ENCODE peak calls at places on chromosomes 4 and X, in ten cellular contexts. N is AG04450, G is hepatocyte, W is body of pancreas, B is stomach, R is K562, P is heart right ventricle, X is choroid plexus epithelial cell, E is left ventricle myocardium inferior, C is MM.1S. F is an unnamed sample.

GRCh38 chr4:128379860-128380259 is 92.2 kb upstream of the PGRMC2 start:
- DNase-seq in N (no peak), G (peak), W (peak), B (peak), R (peak), P (peak), X (peak), E (peak), C (peak), F (no peak)

GRCh38 chr4:189376901-189377300 is 563.8 kb upstream of the FRG1 start:
- DNase-seq in N (no peak), G (no peak), W (no peak), B (no peak), R (no peak), P (no peak), X (no peak), E (no peak), C (no peak), F (no peak)

GRCh38 chr4:106676173-106676921 is 307.8 kb upstream of the GIMD1 start:
- DNase-seq in N (no peak), G (no peak), W (no peak), B (no peak), R (no peak), P (no peak), X (peak), E (no peak), C (no peak), F (no peak)

GRCh38 chr4:139214039-139214534 is 37.1 kb upstream of the ELF2 start:
- DNase-seq in N (no peak), G (no peak), W (peak), B (peak), R (peak), P (peak), X (peak), E (peak), C (peak), F (peak)

GRCh38 chr4:189792819-189793618 is 147.7 kb upstream of the FRG1 start:
- DNase-seq in N (peak), G (peak), W (peak), B (peak), R (peak), P (peak), X (peak), E (peak), C (peak), F (no peak)

GRCh38 chrX:150517303-150517896 is 51.0 kb upstream of the MTM1 start:
- DNase-seq in N (peak), G (no peak), W (no peak), B (no peak), R (no peak), P (no peak), X (peak), E (no peak), C (no peak), F (no peak)

GRCh38 chr4:36281384-36282106 is at the start of gene DTHD1:
- DNase-seq in N (no peak), G (no peak), W (no peak), B (no peak), R (no peak), P (no peak), X (no peak), E (no peak), C (no peak), F (no peak)

GRCh38 chrX:39859991-39860861 is 237.5 kb downstream of the BCOR start:
- DNase-seq in N (peak), G (peak), W (no peak), B (peak), R (peak), P (no peak), X (peak), E (no peak), C (peak), F (no peak)

GRCh38 chrX:103674531-103675454 is 11.7 kb downstream of the MORF4L2 start:
- DNase-seq in N (no peak), G (no peak), W (no peak), B (no peak), R (no peak), P (no peak), X (no peak), E (no peak), C (no peak), F (no peak)

GRCh38 chr4:148041606-148042324 is 309.9 kb downstream of the ARHGAP10 start:
- DNase-seq in N (no peak), G (no peak), W (no peak), B (no peak), R (no peak), P (no peak), X (no peak), E (no peak), C (no peak), F (no peak)

GRCh38 chrX:103549920-103550319 is 30.6 kb upstream of the RAB40A start:
- DNase-seq in N (no peak), G (no peak), W (no peak), B (no peak), R (no peak), P (no peak), X (no peak), E (no peak), C (no peak), F (no peak)

GRCh38 chr4:154421618-154422017 is 70.0 kb downstream of the DCHS2 start:
- DNase-seq in N (no peak), G (no peak), W (no peak), B (no peak), R (no peak), P (no peak), X (no peak), E (no peak), C (no peak), F (no peak)

GRCh38 chr4:26307027-26307426 is 13.8 kb upstream of the RBPJ start:
- DNase-seq in N (no peak), G (no peak), W (no peak), B (no peak), R (no peak), P (no peak), X (no peak), E (no peak), C (no peak), F (no peak)

GRCh38 chrX:105515561-105515960 is 295.1 kb upstream of the TEX13A start:
- DNase-seq in N (no peak), G (no peak), W (no peak), B (no peak), R (no peak), P (no peak), X (peak), E (no peak), C (no peak), F (no peak)

GRCh38 chrX:95764972-95765451 is 919.6 kb upstream of the DIAPH2 start:
- DNase-seq in N (no peak), G (peak), W (peak), B (no peak), R (peak), P (no peak), X (peak), E (no peak), C (peak), F (peak)

GRCh38 chrX:118528089-118528753 is 32.6 kb downstream of the DOCK11 start:
- DNase-seq in N (no peak), G (no peak), W (no peak), B (no peak), R (no peak), P (no peak), X (no peak), E (no peak), C (peak), F (no peak)

GRCh38 chr4:31086771-31087330 is 366.7 kb downstream of the PCDH7 start:
- DNase-seq in N (no peak), G (no peak), W (no peak), B (no peak), R (no peak), P (no peak), X (no peak), E (no peak), C (no peak), F (no peak)

GRCh38 chrX:131068945-131069719 is 11.0 kb downstream of the ARHGAP36 start:
- DNase-seq in N (no peak), G (peak), W (peak), B (no peak), R (peak), P (no peak), X (peak), E (no peak), C (no peak), F (no peak)

GRCh38 chr4:80921441-80921840 is 109.1 kb upstream of the BMP3 start:
- DNase-seq in N (no peak), G (no peak), W (no peak), B (no peak), R (no peak), P (no peak), X (no peak), E (no peak), C (no peak), F (no peak)

GRCh38 chr4:5953003-5953951 is 60.4 kb upstream of the CRMP1 start:
- DNase-seq in N (no peak), G (no peak), W (no peak), B (no peak), R (no peak), P (no peak), X (no peak), E (no peak), C (no peak), F (no peak)

GRCh38 chr4:110532901-110533589 is 57.1 kb downstream of the ENPEP start:
- DNase-seq in N (no peak), G (no peak), W (no peak), B (no peak), R (no peak), P (no peak), X (no peak), E (no peak), C (no peak), F (no peak)

GRCh38 chr4:56155432-56155831 is 206.7 kb downstream of the CEP135 start:
- DNase-seq in N (no peak), G (no peak), W (no peak), B (no peak), R (no peak), P (no peak), X (no peak), E (no peak), C (no peak), F (no peak)

GRCh38 chrX:31124536-31124935 is 52.7 kb upstream of the FTHL17 start:
- DNase-seq in N (no peak), G (no peak), W (no peak), B (no peak), R (no peak), P (no peak), X (no peak), E (no peak), C (no peak), F (no peak)

GRCh38 chrX:105477351-105477750 is 256.9 kb upstream of the TEX13A start:
- DNase-seq in N (no peak), G (no peak), W (no peak), B (no peak), R (no peak), P (no peak), X (no peak), E (no peak), C (no peak), F (no peak)

GRCh38 chr4:105895609-105896460 is 564 bp downstream of the NPNT start:
- DNase-seq in N (no peak), G (peak), W (peak), B (no peak), R (no peak), P (peak), X (no peak), E (peak), C (peak), F (no peak)

GRCh38 chrX:18390941-18391538 is 34.4 kb upstream of the CDKL5 start:
- DNase-seq in N (no peak), G (peak), W (peak), B (peak), R (peak), P (peak), X (peak), E (peak), C (peak), F (no peak)

GRCh38 chr4:187127456-187127855 is 403.8 kb upstream of the FAT1 start:
- DNase-seq in N (no peak), G (no peak), W (no peak), B (no peak), R (no peak), P (no peak), X (no peak), E (no peak), C (no peak), F (no peak)

GRCh38 chr4:52843351-52843750 is 18.8 kb upstream of the RASL11B start:
- DNase-seq in N (no peak), G (no peak), W (no peak), B (no peak), R (no peak), P (no peak), X (no peak), E (no peak), C (no peak), F (no peak)

DNA sequence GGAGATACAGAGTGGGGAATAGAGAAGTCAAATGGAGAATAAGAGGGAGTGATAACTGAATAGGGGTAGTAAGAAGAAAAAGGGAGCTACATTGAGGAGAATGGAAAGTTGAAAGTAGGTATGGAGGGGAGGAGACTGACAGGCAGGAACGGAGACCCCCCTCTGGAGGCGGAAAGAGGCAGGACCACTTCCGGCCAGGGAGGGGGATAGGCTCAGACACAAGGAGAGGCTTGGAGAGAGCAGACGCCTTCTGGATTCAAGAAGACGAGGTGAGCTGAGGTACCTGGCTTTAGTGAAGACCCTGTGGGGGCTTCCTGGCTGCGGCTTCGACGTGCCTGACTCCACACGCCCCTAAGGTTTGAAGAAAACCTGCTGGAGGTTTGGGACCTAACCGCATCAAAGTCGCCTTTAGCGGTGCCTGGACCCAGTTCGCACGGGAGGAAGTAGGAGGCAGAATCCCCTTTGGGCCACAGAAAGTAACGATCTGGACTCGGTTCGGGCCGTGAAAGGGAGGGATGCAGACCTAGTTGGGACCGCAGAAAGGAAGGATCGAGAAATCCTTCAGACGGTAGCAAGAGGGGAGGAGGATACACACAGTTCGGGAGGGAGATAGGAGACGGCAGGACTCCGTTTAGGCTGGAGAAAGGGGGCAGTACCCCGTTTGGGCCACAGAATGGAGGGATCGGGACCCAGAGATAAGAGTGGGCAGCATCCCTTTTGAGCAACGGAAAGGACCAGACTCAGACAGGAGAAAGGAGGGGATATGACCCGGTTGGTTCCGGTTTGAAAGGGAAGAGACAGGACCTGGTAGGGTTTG is at the start of gene TRO:
- DNase-seq in N (no peak), G (peak), W (no peak), B (no peak), R (no peak), P (no peak), X (peak), E (no peak), C (no peak), F (no peak)
- H3K4me3 ChIP-seq in N (peak), G (peak), W (no peak), B (peak), R (peak), P (peak), X (peak), E (peak), C (peak), F (no peak)

GRCh38 chrX:7088968-7089615 is 58.4 kb upstream of the STS start:
- DNase-seq in N (no peak), G (peak), W (no peak), B (no peak), R (no peak), P (no peak), X (no peak), E (no peak), C (peak), F (no peak)
- TF ChIP-seq CTCF in N (no peak), G (peak), W (no peak), B (no peak), R (peak), P (no peak), X (peak), E (no peak), C (peak), F (no peak)

GRCh38 chr4:184647391-184648101 is 1.7 kb downstream of the CASP3 start:
- DNase-seq in N (no peak), G (no peak), W (no peak), B (no peak), R (no peak), P (no peak), X (peak), E (no peak), C (peak), F (no peak)
- H3K4me3 ChIP-seq in N (peak), G (peak), W (no peak), B (peak), R (peak), P (peak), X (peak), E (peak), C (peak), F (peak)

GRCh38 chr4:103060453-103061148 is 16.0 kb downstream of the SLC9B2 start:
- DNase-seq in N (no peak), G (no peak), W (no peak), B (no peak), R (no peak), P (no peak), X (no peak), E (no peak), C (no peak), F (no peak)
- TF ChIP-seq CTCF in N (no peak), G (no peak), W (no peak), B (no peak), R (no peak), P (no peak), X (no peak), E (no peak), C (no peak), F (no peak)

GRCh38 chrX:133413218-133413925 is 1.9 kb downstream of the GPC4 start:
- DNase-seq in N (no peak), G (no peak), W (no peak), B (no peak), R (no peak), P (peak), X (no peak), E (no peak), C (no peak), F (no peak)

GRCh38 chrX:133414399-133415275 is 652 bp downstream of the GPC4 start:
- DNase-seq in N (no peak), G (peak), W (peak), B (no peak), R (no peak), P (peak), X (no peak), E (no peak), C (peak), F (no peak)

GRCh38 chrX:133417364-133417763 is 2.1 kb upstream of the GPC4 start:
- DNase-seq in N (no peak), G (no peak), W (no peak), B (no peak), R (no peak), P (no peak), X (no peak), E (no peak), C (no peak), F (no peak)

GRCh38 chrX:133412665-133413064 is 2.6 kb downstream of the GPC4 start:
- DNase-seq in N (no peak), G (no peak), W (no peak), B (no peak), R (no peak), P (no peak), X (no peak), E (no peak), C (no peak), F (no peak)

DNA sequence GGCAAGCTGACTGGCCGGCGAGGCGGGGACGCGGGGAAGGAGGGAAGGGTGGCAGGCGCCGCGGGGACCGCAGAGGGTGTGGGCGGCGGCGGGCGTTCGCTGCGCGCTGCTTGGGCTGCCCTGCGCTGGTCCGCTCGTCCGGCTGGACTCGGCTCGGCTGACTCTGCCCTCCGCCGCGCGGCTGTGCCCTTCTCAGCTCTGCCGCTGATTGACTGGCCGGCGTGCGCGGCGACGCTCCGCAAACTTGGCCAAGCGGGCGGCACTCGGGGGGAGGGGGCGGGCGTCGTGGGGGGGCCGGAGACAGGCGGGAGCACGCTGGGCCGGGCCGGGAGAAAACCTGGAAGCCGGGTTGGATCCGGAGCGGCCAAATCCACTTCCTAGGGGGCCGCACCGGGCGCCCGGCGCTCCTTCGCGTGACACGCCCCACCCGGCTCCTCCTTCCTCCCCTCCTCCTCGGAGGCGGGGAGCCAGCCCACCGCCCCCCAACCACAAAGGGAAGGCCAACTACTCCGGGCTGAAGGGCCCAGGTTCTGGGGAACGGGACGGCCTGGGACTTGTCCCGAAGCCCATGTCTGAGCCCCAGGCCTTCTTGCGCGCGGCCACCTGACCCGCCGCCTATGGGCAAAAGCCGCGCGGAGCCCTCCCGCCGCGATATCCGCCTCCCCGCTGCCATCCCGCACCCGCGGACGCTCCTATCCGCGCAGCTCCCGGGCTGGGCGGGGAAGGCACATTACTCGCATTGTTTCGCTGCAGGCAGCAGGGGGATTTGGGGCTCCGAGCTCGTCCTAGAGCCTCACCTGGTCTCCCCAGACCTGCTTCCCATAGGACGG is at the start of gene GPC4:
- DNase-seq in N (no peak), G (peak), W (peak), B (peak), R (no peak), P (peak), X (peak), E (peak), C (peak), F (peak)
- H3K4me3 ChIP-seq in N (no peak), G (peak), W (peak), B (peak), R (no peak), P (peak), X (peak), E (peak), C (peak), F (peak)

GRCh38 chr4:151600432-151600831 is 160.4 kb downstream of the GATB start:
- DNase-seq in N (no peak), G (no peak), W (no peak), B (no peak), R (no peak), P (no peak), X (peak), E (no peak), C (no peak), F (no peak)

GRCh38 chr4:151603377-151603776 is 157.4 kb downstream of the GATB start:
- DNase-seq in N (no peak), G (no peak), W (no peak), B (no peak), R (no peak), P (no peak), X (no peak), E (no peak), C (no peak), F (no peak)

GRCh38 chr4:151606061-151606460 is 154.7 kb downstream of the GATB start:
- DNase-seq in N (no peak), G (no peak), W (no peak), B (no peak), R (no peak), P (no peak), X (no peak), E (no peak), C (no peak), F (no peak)

GRCh38 chr4:151605215-151605614 is 155.6 kb downstream of the GATB start:
- DNase-seq in N (no peak), G (no peak), W (no peak), B (no peak), R (no peak), P (no peak), X (no peak), E (no peak), C (no peak), F (no peak)

GRCh38 chr4:151604238-151604637 is 156.6 kb downstream of the GATB start:
- DNase-seq in N (no peak), G (no peak), W (no peak), B (no peak), R (no peak), P (no peak), X (peak), E (no peak), C (peak), F (no peak)
- TF ChIP-seq CTCF in N (peak), G (peak), W (peak), B (peak), R (peak), P (peak), X (peak), E (peak), C (peak), F (peak)

DNA sequence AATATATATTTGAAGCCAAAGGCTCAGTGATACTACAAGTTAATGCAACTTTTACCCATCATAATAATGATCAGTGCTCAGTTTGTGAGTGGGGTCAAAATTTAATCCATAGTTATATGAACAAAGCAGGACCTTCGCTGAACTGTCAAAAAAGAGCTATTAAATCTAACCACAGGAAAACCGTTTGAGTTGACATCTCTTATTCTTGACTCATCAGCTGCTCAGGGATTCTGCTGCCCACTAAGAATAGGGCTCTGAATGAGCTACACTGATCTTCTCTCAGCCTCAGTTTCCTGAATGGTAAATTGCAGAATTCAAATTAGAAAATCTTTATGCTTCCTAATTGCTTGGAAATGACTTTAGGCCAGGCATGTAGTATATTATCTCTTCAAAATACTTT is 44.9 kb upstream of the NAP1L5 start:
- DNase-seq in N (no peak), G (no peak), W (no peak), B (no peak), R (no peak), P (no peak), X (no peak), E (no peak), C (no peak), F (no peak)
- H3K4me3 ChIP-seq in N (no peak), G (no peak), W (no peak), B (no peak), R (no peak), P (no peak), X (no peak), E (no peak), C (no peak), F (no peak)

GRCh38 chrX:136694491-136695087 is 46.6 kb downstream of the CD40LG start:
- DNase-seq in N (no peak), G (peak), W (no peak), B (no peak), R (peak), P (no peak), X (peak), E (no peak), C (peak), F (peak)
- TF ChIP-seq CTCF in N (peak), G (peak), W (peak), B (peak), R (peak), P (peak), X (peak), E (peak), C (peak), F (peak)